ENCODE peak calls at places on chromosomes 7 and 10, in five cellular contexts. X is A549, C is stomach, W is Karpas-422, T is lower lobe of right lung. V is an unnamed sample.

GRCh38 chr10:58044072-58044471 is 223.6 kb downstream of the IPMK start:
- DNase-seq in W (peak; percentile 15), T (no peak), C (no peak), X (peak; percentile 53), V (no peak)

GRCh38 chr10:8278099-8278498 is 223.6 kb downstream of the GATA3 start:
- DNase-seq in C (no peak), W (no peak), T (no peak), X (no peak), V (no peak)

GRCh38 chr7:2982831-2983230 is 60.8 kb downstream of the CARD11 start:
- DNase-seq in C (no peak), X (no peak), T (no peak), W (no peak), V (no peak)

GRCh38 chr7:31076051-31076450 is 23.9 kb downstream of the ADCYAP1R1 start:
- DNase-seq in W (no peak), C (no peak), X (no peak), T (no peak), V (no peak)

GRCh38 chr7:154698726-154699291 is 304.1 kb downstream of the PAXIP1 start:
- DNase-seq in W (peak; percentile 74), C (no peak), T (no peak), X (peak; percentile 14), V (no peak)

GRCh38 chr7:135282621-135283295 is 49.1 kb downstream of the STRA8 start:
- DNase-seq in T (no peak), C (no peak), W (no peak), X (no peak), V (no peak)

GRCh38 chr7:41940760-41941343 is 238.0 kb upstream of the INHBA start:
- DNase-seq in X (peak; percentile 71), W (peak; percentile 85), T (peak; percentile 60), C (peak; percentile 66), V (no peak)

GRCh38 chr10:74502963-74503608 is 323.3 kb upstream of the KAT6B start:
- DNase-seq in T (no peak), C (no peak), X (no peak), W (no peak), V (no peak)

GRCh38 chr10:86689146-86689545 is 20.8 kb downstream of the LDB3 start:
- DNase-seq in C (no peak), W (no peak), T (no peak), X (no peak), V (no peak)

GRCh38 chr7:36395171-36395894 is 5.7 kb downstream of the ANLN start:
- DNase-seq in C (no peak), T (no peak), X (no peak), W (no peak), V (no peak)

GRCh38 chr10:8894148-8894547 is 839.7 kb downstream of the GATA3 start:
- DNase-seq in T (no peak), W (no peak), C (no peak), X (no peak), V (no peak)

GRCh38 chr10:81820418-81820817 is 54.6 kb upstream of the NRG3 start:
- DNase-seq in X (peak; percentile 7), W (peak; percentile 44), C (no peak), T (no peak), V (no peak)

GRCh38 chr7:73865738-73866445 is 4.9 kb downstream of the TMEM270 start:
- DNase-seq in X (peak; percentile 63), C (peak; percentile 41), W (peak; percentile 85), T (no peak), V (no peak)

GRCh38 chr10:71372882-71373495 is 23.7 kb upstream of the CDH23 start:
- DNase-seq in C (no peak), T (no peak), W (peak; percentile 48), X (no peak), V (no peak)

GRCh38 chr10:26931223-26931622 is 70.5 kb upstream of the ABI1 start:
- DNase-seq in X (no peak), W (no peak), C (peak; percentile 57), T (no peak), V (no peak)

GRCh38 chr7:119944601-119944972 is 328.4 kb upstream of the KCND2 start:
- DNase-seq in W (no peak), C (no peak), X (no peak), T (no peak), V (no peak)

GRCh38 chr7:100806276-100806675 is 21.0 kb downstream of the EPHB4 start:
- DNase-seq in C (no peak), T (no peak), X (no peak), W (no peak), V (no peak)

GRCh38 chr10:13296476-13296875 is 3.4 kb downstream of the PHYH start:
- DNase-seq in T (no peak), C (no peak), W (peak; percentile 27), X (no peak), V (no peak)

GRCh38 chr7:35749548-35749947 is 51.3 kb upstream of the SEPTIN7 start:
- DNase-seq in W (no peak), X (no peak), T (no peak), C (no peak), V (no peak)

GRCh38 chr7:84337386-84337785 is 142.8 kb upstream of the SEMA3A start:
- DNase-seq in W (no peak), X (no peak), C (no peak), T (no peak), V (no peak)

GRCh38 chr7:69169356-69169755 is 428.9 kb upstream of the AUTS2 start:
- DNase-seq in C (no peak), W (no peak), T (no peak), X (no peak), V (no peak)

GRCh38 chr10:44391981-44392380 is 7.1 kb upstream of the CXCL12 start:
- DNase-seq in T (no peak), X (no peak), C (no peak), W (no peak), V (no peak)

GRCh38 chr7:47893238-47893637 is 55.0 kb downstream of the PKD1L1 start:
- DNase-seq in X (peak; percentile 22), W (peak; percentile 74), C (no peak), T (no peak), V (no peak)

GRCh38 chr7:158135931-158136330 is 451.7 kb downstream of the PTPRN2 start:
- DNase-seq in X (no peak), C (peak; percentile 21), W (no peak), T (no peak), V (peak; percentile 54)

GRCh38 chr7:45073843-45074737 is 14.7 kb downstream of the NACAD start:
- DNase-seq in C (no peak), W (no peak), X (no peak), T (no peak), V (peak; percentile 65)

GRCh38 chr7:64999165-65000004 is 7.1 kb downstream of the ERV3-1 start:
- DNase-seq in X (peak; percentile 6), W (peak; percentile 60), C (peak; percentile 57), T (peak; percentile 49), V (no peak)

GRCh38 chr7:65002972-65003585 is 3.4 kb downstream of the ERV3-1 start:
- DNase-seq in X (no peak), W (peak; percentile 37), T (no peak), C (no peak), V (no peak)

GRCh38 chr7:64998865-64999164 is 7.7 kb downstream of the ERV3-1 start:
- DNase-seq in C (no peak), T (no peak), X (no peak), W (no peak), V (no peak)

GRCh38 chr7:65004575-65004974 is 1.9 kb downstream of the ERV3-1 start:
- DNase-seq in C (no peak), W (peak; percentile 40), T (no peak), X (no peak), V (no peak)

GRCh38 chr7:65001291-65001814 is 5.1 kb downstream of the ERV3-1 start:
- DNase-seq in T (no peak), W (peak; percentile 33), C (no peak), X (no peak), V (no peak)
- H3K9me3 ChIP-seq in T (peaks cover 15% of the 10 kb centered on the region), W (peaks cover 15% of the 10 kb centered on the region), C (no peaks in the 10 kb centered on the region), X (peaks cover 85% of the 10 kb centered on the region), V (peaks cover 6% of the 10 kb centered on the region)

GRCh38 chr7:87216701-87217508 is 2.6 kb downstream of the TMEM243 start:
- DNase-seq in C (no peak), X (no peak), T (no peak), W (peak; percentile 79), V (no peak)
- H3K27ac ChIP-seq in C (no peak overlapping the region), X (no peak overlapping the region), T (peak overlapping the region; percentile 93), W (peak overlapping the region; percentile 95), V (no peak overlapping the region)

GRCh38 chr10:129868470-129869035 is 95.5 kb downstream of the EBF3 start:
- DNase-seq in T (no peak), C (no peak), W (no peak), X (no peak), V (no peak)
- H3K9me3 ChIP-seq in T (no peaks in the 10 kb centered on the region), C (no peaks in the 10 kb centered on the region), W (no peaks in the 10 kb centered on the region), X (no peaks in the 10 kb centered on the region), V (no peaks in the 10 kb centered on the region)

DNA sequence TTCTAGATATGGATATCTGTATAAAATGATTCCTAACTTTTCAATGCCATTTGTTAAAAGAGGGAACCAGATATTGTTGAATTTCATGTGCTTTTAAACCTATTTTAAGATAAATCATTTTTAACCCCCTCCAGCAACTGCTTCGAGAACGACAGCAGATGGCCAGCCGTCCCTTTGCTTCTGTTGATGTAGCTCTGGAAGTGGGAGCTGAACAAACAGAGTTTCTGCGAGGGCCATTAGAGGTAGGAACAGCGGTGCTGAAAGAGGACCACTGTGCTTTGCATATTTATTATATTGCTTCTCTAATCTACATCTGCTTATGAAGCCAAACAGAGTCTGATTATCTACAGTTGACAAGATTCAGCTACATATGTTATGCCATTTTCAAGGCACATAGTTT is 545.9 kb downstream of the GFRA1 start:
- DNase-seq in T (no peak), W (no peak), C (no peak), X (no peak), V (no peak)
- H3K27ac ChIP-seq in T (no peak overlapping the region), W (no peak overlapping the region), C (no peak overlapping the region), X (no peak overlapping the region), V (no peak overlapping the region)

DNA sequence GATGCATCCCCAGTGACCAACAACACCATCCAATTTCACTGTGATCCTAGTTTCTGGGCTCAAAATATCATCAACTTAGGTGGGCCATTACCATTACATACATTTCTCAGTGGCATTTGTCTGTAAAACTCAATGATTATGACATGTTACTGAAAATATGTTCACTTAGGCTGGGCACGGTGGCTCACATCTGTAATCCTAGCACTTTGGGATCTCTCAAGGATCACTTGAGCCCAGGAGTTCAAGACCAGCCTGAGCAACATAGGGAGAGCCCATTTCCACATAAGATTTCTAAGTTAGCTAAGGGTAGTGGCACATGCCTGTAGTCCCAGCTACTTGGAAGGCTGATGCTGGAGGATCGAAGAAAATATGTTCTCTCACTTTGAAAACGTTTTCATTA is 91.0 kb downstream of the TRIM24 start:
- DNase-seq in C (no peak), W (no peak), T (no peak), X (no peak), V (no peak)
- H3K9me3 ChIP-seq in C (peaks cover 6% of the 10 kb centered on the region), W (peaks cover 7% of the 10 kb centered on the region), T (peaks cover 5% of the 10 kb centered on the region), X (no peaks in the 10 kb centered on the region), V (peaks cover 16% of the 10 kb centered on the region)